ENCODE peak calls at places on chromosomes 16 and 17, in four cellular contexts. X is heart left ventricle, Z is PC-3, O is small intestine. Q is an unnamed sample.

GRCh38 chr16:27084296-27085065 is 17.8 kb downstream of the C16orf82 start:
- DNase-seq in X (no peak), Z (no peak), O (no peak), Q (no peak)

GRCh38 chr17:1143573-1143972 is 36.2 kb downstream of the ABR start:
- DNase-seq in X (no peak), Z (no peak), O (no peak), Q (no peak)

GRCh38 chr16:69318911-69319289 is 7.8 kb downstream of the VPS4A start:
- DNase-seq in X (no peak), Z (no peak), O (no peak), Q (no peak)

GRCh38 chr17:34499576-34499975 is 79.8 kb upstream of the TMEM132E start:
- DNase-seq in X (no peak), Z (peak), O (peak), Q (no peak)

GRCh38 chr16:85166699-85167588 is 54.7 kb upstream of the CIBAR2 start:
- DNase-seq in X (peak), Z (no peak), O (peak), Q (peak)

GRCh38 chr17:7856081-7856791 is 1.1 kb downstream of the NAA38 start:
- DNase-seq in X (peak), Z (peak), O (no peak), Q (no peak)

GRCh38 chr17:73133911-73134649 is 30.7 kb upstream of the SSTR2 start:
- DNase-seq in X (no peak), Z (no peak), O (no peak), Q (no peak)

GRCh38 chr17:32117399-32117798 is 24.9 kb upstream of the RHOT1 start:
- DNase-seq in X (no peak), Z (no peak), O (peak), Q (no peak)

GRCh38 chr16:273547-274421 is 2.0 kb downstream of the RGS11 start:
- DNase-seq in X (no peak), Z (peak), O (peak), Q (no peak)

GRCh38 chr16:30901201-30902069 is 5.0 kb downstream of the CTF1 start:
- DNase-seq in X (no peak), Z (no peak), O (no peak), Q (peak)

GRCh38 chr17:41734139-41734948 is at the start of gene HAP1:
- DNase-seq in X (no peak), Z (peak), O (no peak), Q (peak)

GRCh38 chr17:57442914-57443571 is 186.7 kb downstream of the MSI2 start:
- DNase-seq in X (no peak), Z (peak), O (no peak), Q (no peak)

GRCh38 chr16:67052399-67052798 is 23.4 kb downstream of the CBFB start:
- DNase-seq in X (no peak), Z (no peak), O (no peak), Q (no peak)